ENCODE peak calls at places on chromosome 10, in nine cellular contexts. X is GM04504; L is CD14-positive monocyte; O is AG09309; Y is psoas muscle; M is RKO; D is Calu3; V is naive thymus-derived CD4-positive, alpha-beta T cell; N is SJCRH30. I is an unnamed sample.

GRCh38 chr10:13845897-13846296 is 259.1 kb downstream of the PRPF18 start:
- DNase-seq in X (no peak), L (no peak), O (no peak), Y (no peak), M (no peak), D (no peak), V (no peak), N (no peak), I (no peak)

GRCh38 chr10:69315610-69316312 is 37.5 kb downstream of the HK1 start:
- DNase-seq in X (no peak), L (no peak), O (no peak), Y (no peak), M (no peak), D (no peak), V (no peak), N (no peak), I (no peak)

GRCh38 chr10:101611506-101611905 is 23.4 kb downstream of the DPCD start:
- DNase-seq in X (no peak), L (no peak), O (no peak), Y (no peak), M (no peak), D (no peak), V (no peak), N (no peak), I (no peak)

GRCh38 chr10:60963441-60964256 is 19.7 kb upstream of the RHOBTB1 start:
- DNase-seq in X (no peak), L (no peak), O (no peak), Y (no peak), M (peak; percentile 49), D (no peak), V (no peak), N (no peak), I (no peak)

GRCh38 chr10:91313761-91314520 is 93.5 kb downstream of the PCGF5 start:
- DNase-seq in X (peak; percentile 41), L (no peak), O (no peak), Y (no peak), M (peak; percentile 37), D (no peak), V (no peak), N (peak; percentile 86), I (no peak)

GRCh38 chr10:37948210-37948609 is 28.2 kb downstream of the ZNF25 start:
- DNase-seq in X (no peak), L (no peak), O (no peak), Y (no peak), M (no peak), D (no peak), V (no peak), N (no peak), I (no peak)

GRCh38 chr10:38008006-38008405 is 2.5 kb upstream of the ZNF33A start:
- DNase-seq in X (no peak), L (no peak), O (no peak), Y (no peak), M (no peak), D (no peak), V (no peak), N (no peak), I (no peak)

GRCh38 chr10:113473851-113474250 is 79.0 kb upstream of the HABP2 start:
- DNase-seq in X (peak; percentile 47), L (no peak), O (peak; percentile 70), Y (no peak), M (no peak), D (no peak), V (no peak), N (no peak), I (no peak)

GRCh38 chr10:30359373-30360206 is 10.5 kb upstream of the MTPAP start:
- DNase-seq in X (no peak), L (no peak), O (no peak), Y (peak; percentile 50), M (peak; percentile 64), D (peak; percentile 78), V (peak; percentile 29), N (peak; percentile 70), I (peak; percentile 65)

GRCh38 chr10:34346516-34347150 is 468.5 kb downstream of the PARD3 start:
- DNase-seq in X (no peak), L (no peak), O (no peak), Y (no peak), M (peak; percentile 11), D (no peak), V (no peak), N (no peak), I (no peak)

GRCh38 chr10:69337312-69338132 is 59.2 kb downstream of the HK1 start:
- DNase-seq in X (no peak), L (peak; percentile 76), O (peak; percentile 34), Y (no peak), M (no peak), D (no peak), V (no peak), N (no peak), I (peak; percentile 84)

GRCh38 chr10:96043895-96044580 is 655 bp downstream of the CCNJ start:
- DNase-seq in X (peak; percentile 18), L (peak; percentile 53), O (no peak), Y (peak; percentile 55), M (peak; percentile 62), D (peak; percentile 37), V (peak; percentile 53), N (peak; percentile 48), I (peak; percentile 67)

GRCh38 chr10:60757422-60757895 is 20.8 kb upstream of the CDK1 start:
- DNase-seq in X (no peak), L (no peak), O (no peak), Y (no peak), M (no peak), D (no peak), V (no peak), N (no peak), I (no peak)

GRCh38 chr10:95240811-95241210 is 46.8 kb downstream of the ACSM6 start:
- DNase-seq in X (no peak), L (no peak), O (no peak), Y (no peak), M (no peak), D (no peak), V (no peak), N (no peak), I (no peak)

GRCh38 chr10:92173996-92174395 is 116.9 kb downstream of the CPEB3 start:
- DNase-seq in X (no peak), L (no peak), O (no peak), Y (no peak), M (no peak), D (no peak), V (no peak), N (no peak), I (no peak)